ENCODE peak calls at places on chromosomes 4 and X, in four cellular contexts. H is H1, R is HepG2, D is K562. U is an unnamed sample.

GRCh38 chr4:186693159-186693815 is 30.4 kb downstream of the FAT1 start:
- DNase-seq in H (no peak), R (no peak), D (peak; percentile 73), U (no peak)

GRCh38 chr4:133186845-133187244 is 37.8 kb downstream of the PCDH10 start:
- DNase-seq in H (no peak), R (no peak), D (no peak), U (no peak)

GRCh38 chr4:11650801-11651596 is 222.3 kb upstream of the HS3ST1 start:
- DNase-seq in H (no peak), R (no peak), D (no peak), U (no peak)

GRCh38 chr4:3656441-3657376 is 109.5 kb upstream of the ADRA2C start:
- DNase-seq in H (no peak), R (no peak), D (no peak), U (no peak)

GRCh38 chr4:2077537-2078460 is 18.7 kb downstream of the NAT8L start:
- DNase-seq in H (no peak), R (no peak), D (no peak), U (no peak)

GRCh38 chr4:146521543-146522097 is at the start of gene SLC10A7:
- DNase-seq in H (peak; percentile 78), R (peak; percentile 58), D (peak; percentile 87), U (peak; percentile 84)

GRCh38 chrX:38871129-38872029 is 70.1 kb downstream of the MID1IP1 start:
- DNase-seq in H (no peak), R (no peak), D (no peak), U (no peak)

GRCh38 chr4:139144161-139144859 is 32.7 kb downstream of the ELF2 start:
- DNase-seq in H (no peak), R (no peak), D (no peak), U (no peak)

GRCh38 chr4:128661529-128661928 is 148.0 kb upstream of the JADE1 start:
- DNase-seq in H (no peak), R (no peak), D (no peak), U (no peak)

GRCh38 chrX:109472939-109473713 is 8.8 kb downstream of the GUCY2F start:
- DNase-seq in H (peak; percentile 48), R (peak; percentile 42), D (peak; percentile 42), U (peak; percentile 77)

GRCh38 chr4:76459291-76459723 is 24.3 kb downstream of the SHROOM3 start:
- DNase-seq in H (no peak), R (no peak), D (peak; percentile 44), U (peak; percentile 24)

GRCh38 chr4:182338059-182338458 is 94.9 kb downstream of the TENM3 start:
- DNase-seq in H (no peak), R (no peak), D (no peak), U (no peak)

GRCh38 chr4:160299608-160300007 is 1196.7 kb downstream of the RAPGEF2 start:
- DNase-seq in H (no peak), R (no peak), D (no peak), U (no peak)

GRCh38 chr4:86242677-86243076 is 117.2 kb downstream of the MAPK10 start:
- DNase-seq in H (no peak), R (no peak), D (no peak), U (no peak)

GRCh38 chr4:155339588-155339987 is 37.2 kb downstream of the MAP9 start:
- DNase-seq in H (no peak), R (peak; percentile 59), D (no peak), U (no peak)

GRCh38 chrX:39477438-39478120 is 620.2 kb downstream of the BCOR start:
- DNase-seq in H (peak; percentile 81), R (no peak), D (peak; percentile 29), U (peak; percentile 2)

GRCh38 chr4:5976921-5977320 is 41.3 kb downstream of the C4orf50 start:
- DNase-seq in H (no peak), R (no peak), D (no peak), U (no peak)

GRCh38 chr4:138797646-138798045 is 217.9 kb upstream of the NOCT start:
- DNase-seq in H (no peak), R (no peak), D (no peak), U (no peak)

GRCh38 chr4:152534541-152535231 is 1.2 kb downstream of the FBXW7 start:
- DNase-seq in H (peak; percentile 58), R (no peak), D (peak; percentile 49), U (peak; percentile 20)

GRCh38 chrX:118974088-118974907 is at the start of gene LONRF3:
- DNase-seq in H (no peak), R (peak; percentile 58), D (peak; percentile 60), U (peak; percentile 58)

GRCh38 chr4:121668368-121669162 is 28.2 kb downstream of the ANXA5 start:
- DNase-seq in H (no peak), R (no peak), D (no peak), U (no peak)

GRCh38 chr4:154491341-154491679 is 289 bp downstream of the DCHS2 start:
- DNase-seq in H (no peak), R (no peak), D (no peak), U (no peak)

GRCh38 chr4:142222127-142222526 is 585.7 kb downstream of the IL15 start:
- DNase-seq in H (no peak), R (no peak), D (no peak), U (no peak)

GRCh38 chr4:84809946-84810345 is 156.5 kb downstream of the WDFY3 start:
- DNase-seq in H (no peak), R (no peak), D (no peak), U (no peak)

GRCh38 chr4:145538636-145539035 is 57.0 kb downstream of the SMAD1 start:
- DNase-seq in H (no peak), R (no peak), D (no peak), U (no peak)

GRCh38 chrX:10395179-10395578 is 225.2 kb downstream of the MID1 start:
- DNase-seq in H (no peak), R (no peak), D (no peak), U (no peak)

GRCh38 chr4:84578540-84579409 is 4.2 kb upstream of the CDS1 start:
- DNase-seq in H (no peak), R (peak; percentile 39), D (peak; percentile 58), U (peak; percentile 51)

GRCh38 chr4:7189066-7189465 is 3.3 kb upstream of the SORCS2 start:
- DNase-seq in H (no peak), R (no peak), D (no peak), U (no peak)

GRCh38 chr4:104829761-104830160 is 316.9 kb upstream of the TET2 start:
- DNase-seq in H (no peak), R (no peak), D (no peak), U (no peak)

GRCh38 chr4:106114284-106114683 is 201.7 kb downstream of the TBCK start:
- DNase-seq in H (no peak), R (no peak), D (no peak), U (no peak)

GRCh38 chrX:8868906-8869305 is 67.7 kb upstream of the FAM9A start:
- DNase-seq in H (no peak), R (no peak), D (no peak), U (peak; percentile 3)

GRCh38 chr4:140718240-140718639 is 37.9 kb downstream of the TBC1D9 start:
- DNase-seq in H (no peak), R (no peak), D (no peak), U (peak; percentile 84)

GRCh38 chr4:83217721-83218522 is 66.7 kb downstream of the COQ2 start:
- DNase-seq in H (no peak), R (no peak), D (peak; percentile 10), U (no peak)

GRCh38 chr4:130336585-130337217 is 1240.7 kb downstream of the C4orf33 start:
- DNase-seq in H (no peak), R (peak; percentile 2), D (no peak), U (peak; percentile 44)

GRCh38 chr4:127126718-127127117 is 506.0 kb upstream of the INTU start:
- DNase-seq in H (no peak), R (no peak), D (no peak), U (no peak)

GRCh38 chr4:127120706-127121105 is 512.1 kb upstream of the INTU start:
- DNase-seq in H (no peak), R (no peak), D (no peak), U (no peak)

GRCh38 chr4:127124919-127125318 is 507.8 kb upstream of the INTU start:
- DNase-seq in H (no peak), R (peak; percentile 1), D (peak; percentile 11), U (no peak)
- H2AFZ ChIP-seq in H (no peak overlapping the region), R (no peak overlapping the region), D (no peak overlapping the region), U (no peak overlapping the region)

GRCh38 chr4:34182346-34182745 is 2062.0 kb downstream of the ARAP2 start:
- DNase-seq in H (no peak), R (no peak), D (no peak), U (no peak)

GRCh38 chr4:34176609-34177008 is 2067.7 kb downstream of the ARAP2 start:
- DNase-seq in H (no peak), R (no peak), D (no peak), U (no peak)

GRCh38 chr4:34181891-34182290 is 2062.4 kb downstream of the ARAP2 start:
- DNase-seq in H (no peak), R (no peak), D (no peak), U (no peak)

GRCh38 chr4:34181311-34181808 is 2063.0 kb downstream of the ARAP2 start:
- DNase-seq in H (no peak), R (no peak), D (no peak), U (peak; percentile 26)

DNA sequence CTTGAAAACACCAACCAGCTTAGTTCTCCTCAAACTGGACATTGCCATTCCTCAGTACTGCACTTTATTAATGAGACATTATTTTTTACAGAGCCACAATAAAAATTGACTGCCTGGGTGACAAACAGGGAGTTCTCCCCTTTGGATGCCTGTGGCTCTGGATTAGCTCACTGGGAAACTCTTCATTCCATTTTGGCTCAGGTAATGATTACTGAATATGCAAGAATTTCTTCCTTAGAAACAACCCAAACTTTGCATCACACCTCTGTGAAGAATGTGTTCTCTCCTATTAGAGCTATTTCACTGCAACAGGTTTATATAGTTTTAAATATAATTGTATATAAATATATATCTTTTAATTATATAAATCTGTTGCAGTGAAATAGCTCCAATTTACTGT is 2065.8 kb downstream of the ARAP2 start:
- DNase-seq in H (no peak), R (no peak), D (no peak), U (no peak)
- TF ChIP-seq JUN in H (no peak), R (no peak), D (no peak), U (no peak)

GRCh38 chrX:31224321-31225012 is 152.6 kb upstream of the FTHL17 start:
- DNase-seq in H (no peak), R (no peak), D (no peak), U (peak; percentile 8)
- H2AFZ ChIP-seq in H (no peak overlapping the region), R (no peak overlapping the region), D (no peak overlapping the region), U (no peak overlapping the region)

GRCh38 chrX:49930046-49930445 is 7.7 kb downstream of the CLCN5 start:
- DNase-seq in H (no peak), R (no peak), D (no peak), U (peak; percentile 29)
- TF ChIP-seq JUN in H (no peak), R (no peak), D (no peak), U (no peak)

U was measured in endothelial cell of umbilical vein.